ENCODE peak calls at places on chromosomes 4 and X, in five cellular contexts. B, S, U, I and P are unnamed samples.

GRCh38 chrX:45515262-45516215 is 314.9 kb upstream of the DIPK2B start:
- DNase-seq in B (peak; percentile 42), S (peak; percentile 43), U (no peak), I (peak; percentile 20), P (peak; percentile 44)

GRCh38 chr4:13678186-13678924 is 50.8 kb upstream of the BOD1L1 start:
- DNase-seq in B (no peak), S (no peak), U (no peak), I (no peak), P (no peak)

GRCh38 chrX:136190038-136190437 is 42.7 kb downstream of the FHL1 start:
- DNase-seq in B (no peak), S (no peak), U (no peak), I (no peak), P (no peak)

GRCh38 chrX:109655802-109656201 is 30.8 kb upstream of the KCNE5 start:
- DNase-seq in B (no peak), S (no peak), U (no peak), I (no peak), P (no peak)

GRCh38 chr4:3879681-3880594 is 113.8 kb downstream of the ADRA2C start:
- DNase-seq in B (peak; percentile 26), S (no peak), U (no peak), I (peak; percentile 27), P (no peak)

GRCh38 chrX:87409113-87409841 is 108.3 kb upstream of the KLHL4 start:
- DNase-seq in B (no peak), S (no peak), U (no peak), I (no peak), P (peak; percentile 84)

GRCh38 chrX:138710311-138710791 is 1.2 kb downstream of the FGF13 start:
- DNase-seq in B (no peak), S (no peak), U (no peak), I (no peak), P (peak; percentile 13)

GRCh38 chr4:76943129-76943620 is 6.4 kb upstream of the SEPTIN11 start:
- DNase-seq in B (no peak), S (no peak), U (no peak), I (no peak), P (no peak)

GRCh38 chr4:1863297-1864033 is 7.5 kb upstream of the LETM1 start:
- DNase-seq in B (no peak), S (no peak), U (no peak), I (no peak), P (no peak)

GRCh38 chr4:150363721-150364688 is 217.9 kb upstream of the MAB21L2 start:
- DNase-seq in B (no peak), S (no peak), U (no peak), I (no peak), P (no peak)

GRCh38 chr4:133483600-133484246 is 334.6 kb downstream of the PCDH10 start:
- DNase-seq in B (no peak), S (no peak), U (no peak), I (no peak), P (no peak)

GRCh38 chrX:44058339-44058738 is 85.1 kb upstream of the NDP start:
- DNase-seq in B (no peak), S (no peak), U (no peak), I (no peak), P (no peak)

GRCh38 chr4:38678078-38678477 is 14.1 kb downstream of the KLF3 start:
- DNase-seq in B (no peak), S (no peak), U (no peak), I (no peak), P (no peak)

GRCh38 chr4:87251104-87251503 is 30.7 kb upstream of the KLHL8 start:
- DNase-seq in B (peak; percentile 48), S (peak; percentile 25), U (no peak), I (no peak), P (no peak)

GRCh38 chrX:55489315-55490009 is at the start of gene USP51:
- DNase-seq in B (peak; percentile 42), S (peak; percentile 34), U (no peak), I (peak; percentile 60), P (peak; percentile 69)

GRCh38 chrX:35006361-35006760 is 63.8 kb downstream of the FAM47B start:
- DNase-seq in B (no peak), S (no peak), U (no peak), I (no peak), P (no peak)

GRCh38 chrX:87517571-87518141 is at the start of gene KLHL4:
- DNase-seq in B (no peak), S (no peak), U (peak; percentile 54), I (no peak), P (peak; percentile 38)

GRCh38 chr4:92303621-92304027 is at the start of gene GRID2:
- DNase-seq in B (no peak), S (no peak), U (no peak), I (peak; percentile 73), P (peak; percentile 18)

GRCh38 chr4:158315706-158316105 is 105.4 kb downstream of the TMEM144 start:
- DNase-seq in B (no peak), S (no peak), U (no peak), I (no peak), P (no peak)

GRCh38 chr4:10006236-10006603 is 15.1 kb downstream of the SLC2A9 start:
- DNase-seq in B (peak; percentile 71), S (peak; percentile 67), U (no peak), I (no peak), P (no peak)

GRCh38 chrX:111386884-111387283 is 25.1 kb downstream of the DCX start:
- DNase-seq in B (no peak), S (no peak), U (no peak), I (no peak), P (no peak)

GRCh38 chr4:78612398-78613005 is 60.9 kb downstream of the ANXA3 start:
- DNase-seq in B (no peak), S (peak; percentile 26), U (no peak), I (peak; percentile 35), P (no peak)

GRCh38 chr4:71188197-71188625 is 150.6 kb upstream of the SLC4A4 start:
- DNase-seq in B (no peak), S (no peak), U (no peak), I (no peak), P (no peak)
- TF ChIP-seq CTCF in B (no peak), S (no peak), U (peak; percentile 17), I (no peak), P (no peak)

DNA sequence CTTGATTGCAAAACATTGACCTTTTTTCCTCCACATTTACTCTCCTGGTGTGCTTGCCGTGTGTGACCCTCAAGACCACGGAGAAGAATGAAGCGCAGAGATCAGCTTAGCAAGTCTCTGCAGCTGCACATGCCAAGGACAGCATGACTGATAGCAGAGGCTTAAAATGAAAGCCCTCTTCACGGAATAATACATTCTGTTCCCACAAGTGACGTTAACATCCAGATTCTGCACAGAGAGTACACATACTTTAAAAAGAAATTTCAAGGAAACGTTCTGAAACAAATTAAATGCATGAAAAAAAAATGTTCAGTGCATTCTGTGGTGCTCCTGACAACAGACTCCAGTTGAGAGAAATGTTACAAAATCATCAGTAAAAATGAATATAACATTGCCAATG is 60.9 kb downstream of the SLC7A11 start:
- DNase-seq in B (no peak), S (no peak), U (no peak), I (no peak), P (no peak)
- TF ChIP-seq EP300 in B (peak; percentile 98), S (peak; percentile 86), U (no peak), I (no peak), P (peak; percentile 91)

DNA sequence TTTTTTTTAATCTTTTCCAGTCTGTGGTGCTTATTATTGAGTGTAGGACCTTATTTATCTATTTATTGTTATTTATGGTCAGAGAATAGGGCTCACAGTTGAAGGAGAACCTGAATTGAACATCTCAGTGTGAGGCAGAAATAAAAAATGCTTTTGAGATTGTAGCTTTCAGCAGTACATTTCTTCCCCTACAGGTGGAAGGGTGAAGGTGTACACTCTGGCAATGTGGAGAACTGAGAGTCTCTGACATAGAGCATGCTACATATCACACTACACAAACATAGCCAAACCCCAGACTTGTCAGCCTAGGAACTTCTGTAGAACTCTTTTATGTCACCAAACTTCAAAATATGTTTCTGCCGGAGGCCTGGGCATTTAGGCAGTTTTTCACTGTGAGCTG is 140.2 kb downstream of the STIM2 start:
- DNase-seq in B (no peak), S (no peak), U (no peak), I (no peak), P (no peak)
- TF ChIP-seq CTCF in B (no peak), S (peak; percentile 22), U (no peak), I (peak; percentile 19), P (no peak)

DNA sequence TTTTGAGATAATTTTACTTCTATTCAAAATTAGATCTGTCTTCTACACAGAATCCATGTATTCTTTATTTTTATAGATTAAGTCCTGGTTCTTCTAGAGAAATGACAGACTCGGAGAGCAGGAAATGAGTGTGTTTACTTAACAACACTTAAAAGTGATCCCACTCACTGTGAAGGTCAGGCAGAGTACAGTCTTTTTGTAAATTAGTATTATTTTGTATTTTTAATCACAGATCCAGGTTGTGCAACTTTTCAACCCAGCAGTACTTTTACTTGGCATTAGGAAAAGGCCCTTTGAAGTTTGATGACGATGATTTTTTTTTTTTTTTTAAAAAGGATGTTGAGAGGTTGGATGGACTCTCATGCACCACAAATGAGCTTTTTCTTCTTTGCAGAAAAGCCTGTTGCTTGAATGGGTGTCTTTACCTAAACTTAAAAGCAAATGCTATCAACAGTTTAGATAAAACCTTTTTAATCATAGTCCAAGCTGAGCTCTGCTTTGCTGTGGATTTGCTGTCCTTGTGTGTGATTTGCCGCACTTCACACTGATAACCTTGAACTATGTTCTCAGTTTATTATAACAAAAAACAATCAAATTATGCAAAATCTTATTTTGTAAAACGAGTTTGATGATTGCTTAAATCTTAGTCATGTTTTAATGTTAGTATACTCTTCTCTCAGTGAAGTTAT is 114.0 kb downstream of the MXRA5 start:
- DNase-seq in B (no peak), S (no peak), U (no peak), I (no peak), P (no peak)
- TF ChIP-seq EP300 in B (no peak), S (no peak), U (no peak), I (no peak), P (no peak)

DNA sequence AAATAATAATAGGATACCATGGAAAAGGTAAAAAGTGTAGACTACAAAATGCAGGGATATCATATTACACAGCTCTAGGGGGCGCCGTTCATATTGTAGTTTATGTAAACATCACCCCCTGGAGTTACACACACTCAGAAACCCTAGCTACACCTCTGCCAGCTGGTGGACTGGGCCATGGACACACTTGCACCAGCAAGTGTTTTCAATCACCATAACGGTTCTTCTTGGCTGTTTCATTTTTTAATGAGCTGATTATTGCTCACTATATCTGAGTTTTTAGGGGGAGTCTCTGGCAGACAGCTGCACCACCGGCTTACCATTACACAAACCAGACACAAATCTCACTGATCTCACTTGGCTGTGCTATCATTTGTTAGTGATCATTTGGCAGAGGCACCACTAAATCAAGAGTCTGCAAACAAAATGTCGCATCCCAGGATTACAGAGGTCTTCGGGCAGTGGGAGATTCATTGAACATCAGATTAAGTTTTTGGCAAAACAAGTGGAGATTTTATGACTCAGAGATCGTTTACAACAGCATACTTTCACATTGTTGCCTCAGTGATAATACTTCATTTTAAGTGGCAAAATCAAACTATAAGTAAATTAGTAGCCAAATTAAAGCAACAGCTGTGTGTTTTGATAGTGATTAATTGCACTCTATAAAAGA is 185.7 kb downstream of the UNC5C start:
- DNase-seq in B (no peak), S (no peak), U (no peak), I (peak; percentile 48), P (peak; percentile 20)
- TF ChIP-seq CTCF in B (no peak), S (no peak), U (peak; percentile 37), I (peak; percentile 58), P (peak; percentile 17)